ENCODE peak calls at places on chromosomes 6 and 20, in five cellular contexts. One of them, this sample, is unnamed.

GRCh38 chr6:113447088-113447831 is 409.9 kb upstream of the MARCKS start:
- DNase-seq in WTC11: no peak
- DNase-seq in natural killer cell: no peak
- DNase-seq in tibial nerve: no peak
- DNase-seq in foreskin fibroblast: peak
- DNase-seq in this sample: no peak

GRCh38 chr6:52216932-52217331 is 27.4 kb downstream of the IL17F start:
- DNase-seq in WTC11: no peak
- DNase-seq in natural killer cell: no peak
- DNase-seq in tibial nerve: no peak
- DNase-seq in foreskin fibroblast: no peak
- DNase-seq in this sample: no peak

GRCh38 chr6:38528196-38528965 is 111.3 kb downstream of the BTBD9 start:
- DNase-seq in WTC11: no peak
- DNase-seq in natural killer cell: no peak
- DNase-seq in tibial nerve: no peak
- DNase-seq in foreskin fibroblast: no peak
- DNase-seq in this sample: no peak

GRCh38 chr20:40943591-40943990 is 85.0 kb upstream of the TOP1 start:
- DNase-seq in WTC11: no peak
- DNase-seq in natural killer cell: no peak
- DNase-seq in tibial nerve: no peak
- DNase-seq in foreskin fibroblast: no peak
- DNase-seq in this sample: no peak

GRCh38 chr6:149293244-149293643 is 24.3 kb upstream of the TAB2 start:
- DNase-seq in WTC11: no peak
- DNase-seq in natural killer cell: no peak
- DNase-seq in tibial nerve: no peak
- DNase-seq in foreskin fibroblast: no peak
- DNase-seq in this sample: no peak

GRCh38 chr6:56046576-56046975 is 171.2 kb upstream of the BMP5 start:
- DNase-seq in WTC11: no peak
- DNase-seq in natural killer cell: no peak
- DNase-seq in tibial nerve: peak
- DNase-seq in foreskin fibroblast: peak
- DNase-seq in this sample: no peak

GRCh38 chr20:44856847-44857448 is 28.6 kb upstream of the YWHAB start:
- DNase-seq in WTC11: no peak
- DNase-seq in natural killer cell: no peak
- DNase-seq in tibial nerve: no peak
- DNase-seq in foreskin fibroblast: no peak
- DNase-seq in this sample: no peak

GRCh38 chr6:128979061-128979460 is 96.1 kb downstream of the LAMA2 start:
- DNase-seq in WTC11: no peak
- DNase-seq in natural killer cell: no peak
- DNase-seq in tibial nerve: no peak
- DNase-seq in foreskin fibroblast: peak
- DNase-seq in this sample: no peak

GRCh38 chr6:52399511-52400315 is 20.4 kb upstream of the EFHC1 start:
- DNase-seq in WTC11: peak
- DNase-seq in natural killer cell: no peak
- DNase-seq in tibial nerve: no peak
- DNase-seq in foreskin fibroblast: peak
- DNase-seq in this sample: no peak

GRCh38 chr20:32474009-32474716 is 111.0 kb downstream of the NOL4L start:
- DNase-seq in WTC11: no peak
- DNase-seq in natural killer cell: no peak
- DNase-seq in tibial nerve: no peak
- DNase-seq in foreskin fibroblast: no peak
- DNase-seq in this sample: no peak

GRCh38 chr6:37525460-37526357 is 26.0 kb upstream of the CCDC167 start:
- DNase-seq in WTC11: peak
- DNase-seq in natural killer cell: no peak
- DNase-seq in tibial nerve: no peak
- DNase-seq in foreskin fibroblast: peak
- DNase-seq in this sample: no peak

GRCh38 chr6:125421853-125422252 is 120.1 kb upstream of the HDDC2 start:
- DNase-seq in WTC11: peak
- DNase-seq in natural killer cell: no peak
- DNase-seq in tibial nerve: no peak
- DNase-seq in foreskin fibroblast: no peak
- DNase-seq in this sample: no peak

GRCh38 chr6:151196571-151196970 is 43.2 kb upstream of the AKAP12 start:
- DNase-seq in WTC11: no peak
- DNase-seq in natural killer cell: no peak
- DNase-seq in tibial nerve: peak
- DNase-seq in foreskin fibroblast: peak
- DNase-seq in this sample: no peak

GRCh38 chr6:39839445-39839844 is 47.3 kb downstream of the DAAM2 start:
- DNase-seq in WTC11: no peak
- DNase-seq in natural killer cell: no peak
- DNase-seq in tibial nerve: no peak
- DNase-seq in foreskin fibroblast: no peak
- DNase-seq in this sample: no peak

GRCh38 chr6:83057705-83058321 is 7.8 kb downstream of the UBE3D start:
- DNase-seq in WTC11: peak
- DNase-seq in natural killer cell: no peak
- DNase-seq in tibial nerve: no peak
- DNase-seq in foreskin fibroblast: peak
- DNase-seq in this sample: no peak

GRCh38 chr20:47066484-47067270 is 172.0 kb downstream of the EYA2 start:
- DNase-seq in WTC11: no peak
- DNase-seq in natural killer cell: no peak
- DNase-seq in tibial nerve: no peak
- DNase-seq in foreskin fibroblast: peak
- DNase-seq in this sample: no peak

GRCh38 chr6:89734526-89734925 is 85.1 kb downstream of the MDN1 start:
- DNase-seq in WTC11: no peak
- DNase-seq in natural killer cell: no peak
- DNase-seq in tibial nerve: no peak
- DNase-seq in foreskin fibroblast: no peak
- DNase-seq in this sample: no peak

GRCh38 chr6:39823187-39823815 is 31.1 kb downstream of the DAAM2 start:
- DNase-seq in WTC11: no peak
- DNase-seq in natural killer cell: no peak
- DNase-seq in tibial nerve: peak
- DNase-seq in foreskin fibroblast: peak
- DNase-seq in this sample: no peak

GRCh38 chr6:21539621-21540100 is 53.9 kb upstream of the SOX4 start:
- DNase-seq in WTC11: no peak
- DNase-seq in natural killer cell: no peak
- DNase-seq in tibial nerve: no peak
- DNase-seq in foreskin fibroblast: no peak
- DNase-seq in this sample: no peak

GRCh38 chr6:81938014-81938761 is 185.7 kb upstream of the TENT5A start:
- DNase-seq in WTC11: no peak
- DNase-seq in natural killer cell: no peak
- DNase-seq in tibial nerve: no peak
- DNase-seq in foreskin fibroblast: peak
- DNase-seq in this sample: no peak

GRCh38 chr6:4210619-4211419 is 75.4 kb upstream of the ECI2 start:
- DNase-seq in WTC11: peak
- DNase-seq in natural killer cell: peak
- DNase-seq in tibial nerve: peak
- DNase-seq in foreskin fibroblast: peak
- DNase-seq in this sample: no peak

GRCh38 chr6:129651291-129651691 is 58.7 kb downstream of the ARHGAP18 start:
- DNase-seq in WTC11: no peak
- DNase-seq in natural killer cell: no peak
- DNase-seq in tibial nerve: no peak
- DNase-seq in foreskin fibroblast: no peak
- DNase-seq in this sample: no peak

DNA sequence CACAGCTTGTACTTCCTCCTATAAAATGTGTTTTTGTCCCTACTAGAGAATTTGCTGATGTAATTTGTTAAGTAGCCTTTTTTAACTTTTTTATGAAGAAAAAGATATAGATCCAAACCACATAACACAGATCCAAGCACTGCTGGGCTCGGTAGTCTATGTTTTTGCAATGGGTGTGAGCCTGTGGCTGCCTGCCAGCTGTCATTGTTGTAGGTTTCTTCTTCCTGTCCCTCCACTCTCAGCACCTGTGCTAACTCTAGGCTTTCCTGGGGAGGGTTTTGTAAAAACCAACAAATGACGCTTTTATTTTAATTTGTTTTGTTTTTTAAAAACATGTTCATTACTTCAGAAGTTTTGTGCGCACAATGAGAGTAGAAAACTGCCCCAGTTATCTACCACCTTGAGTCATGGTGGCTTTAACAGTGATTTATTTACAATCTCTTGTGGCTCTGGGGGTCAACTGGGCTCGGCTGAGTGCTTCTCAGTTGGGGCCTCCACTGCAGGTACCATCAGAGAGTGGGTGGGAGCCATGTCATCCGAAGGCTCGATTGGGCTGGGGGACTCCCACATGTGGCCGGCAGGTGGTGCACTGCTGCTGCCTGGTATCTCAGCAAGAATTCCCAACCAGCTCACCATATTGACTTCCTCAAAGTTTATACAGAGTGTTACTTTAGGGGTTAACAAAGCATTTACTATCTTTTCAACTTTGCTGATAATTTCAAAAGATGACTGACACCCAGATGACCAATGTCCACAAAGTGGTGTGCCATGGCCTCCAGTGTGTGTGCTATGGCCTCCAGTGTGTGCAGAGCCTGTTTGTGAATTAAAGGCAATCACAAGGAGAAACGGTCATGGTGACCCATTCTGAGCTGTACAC is 3.0 kb upstream of the CCR6 start:
- DNase-seq in WTC11: no peak
- DNase-seq in natural killer cell: no peak
- DNase-seq in tibial nerve: no peak
- DNase-seq in foreskin fibroblast: no peak
- DNase-seq in this sample: no peak
- TF ChIP-seq CTCF in WTC11: no peak
- TF ChIP-seq CTCF in natural killer cell: no peak
- TF ChIP-seq CTCF in tibial nerve: no peak
- TF ChIP-seq CTCF in foreskin fibroblast: no peak
- TF ChIP-seq CTCF in this sample: no peak

GRCh38 chr6:160070831-160071230 is 50.8 kb upstream of the SLC22A1 start:
- DNase-seq in WTC11: no peak
- DNase-seq in natural killer cell: no peak
- DNase-seq in tibial nerve: no peak
- DNase-seq in foreskin fibroblast: no peak
- DNase-seq in this sample: no peak

GRCh38 chr6:160069459-160069858 is 52.2 kb upstream of the SLC22A1 start:
- DNase-seq in WTC11: no peak
- DNase-seq in natural killer cell: no peak
- DNase-seq in tibial nerve: no peak
- DNase-seq in foreskin fibroblast: no peak
- DNase-seq in this sample: no peak

GRCh38 chr6:160070427-160070826 is 51.2 kb upstream of the SLC22A1 start:
- DNase-seq in WTC11: no peak
- DNase-seq in natural killer cell: no peak
- DNase-seq in tibial nerve: no peak
- DNase-seq in foreskin fibroblast: no peak
- DNase-seq in this sample: no peak

GRCh38 chr6:160073272-160073671 is 48.3 kb upstream of the SLC22A1 start:
- DNase-seq in WTC11: no peak
- DNase-seq in natural killer cell: no peak
- DNase-seq in tibial nerve: no peak
- DNase-seq in foreskin fibroblast: no peak
- DNase-seq in this sample: no peak

GRCh38 chr6:160071805-160072687 is 49.6 kb upstream of the SLC22A1 start:
- DNase-seq in WTC11: peak
- DNase-seq in natural killer cell: no peak
- DNase-seq in tibial nerve: no peak
- DNase-seq in foreskin fibroblast: peak
- DNase-seq in this sample: no peak
- TF ChIP-seq CTCF in WTC11: no peak
- TF ChIP-seq CTCF in natural killer cell: no peak
- TF ChIP-seq CTCF in tibial nerve: no peak
- TF ChIP-seq CTCF in foreskin fibroblast: peak
- TF ChIP-seq CTCF in this sample: peak

GRCh38 chr20:38473353-38473795 is 731 bp downstream of the RALGAPB start:
- DNase-seq in WTC11: no peak
- DNase-seq in natural killer cell: no peak
- DNase-seq in tibial nerve: no peak
- DNase-seq in foreskin fibroblast: peak
- DNase-seq in this sample: no peak
- TF ChIP-seq CTCF in WTC11: no peak
- TF ChIP-seq CTCF in natural killer cell: no peak
- TF ChIP-seq CTCF in tibial nerve: no peak
- TF ChIP-seq CTCF in foreskin fibroblast: peak
- TF ChIP-seq CTCF in this sample: no peak

GRCh38 chr6:46129634-46130505 is at the start of gene ENPP4:
- DNase-seq in WTC11: peak
- DNase-seq in natural killer cell: peak
- DNase-seq in tibial nerve: peak
- DNase-seq in foreskin fibroblast: peak
- DNase-seq in this sample: peak
- TF ChIP-seq CTCF in WTC11: no peak
- TF ChIP-seq CTCF in natural killer cell: no peak
- TF ChIP-seq CTCF in tibial nerve: peak
- TF ChIP-seq CTCF in foreskin fibroblast: no peak
- TF ChIP-seq CTCF in this sample: peak

GRCh38 chr20:64115171-64115911 is 8.0 kb upstream of the NPBWR2 start:
- DNase-seq in WTC11: no peak
- DNase-seq in natural killer cell: no peak
- DNase-seq in tibial nerve: no peak
- DNase-seq in foreskin fibroblast: no peak
- DNase-seq in this sample: no peak
- TF ChIP-seq CTCF in WTC11: no peak
- TF ChIP-seq CTCF in natural killer cell: no peak
- TF ChIP-seq CTCF in tibial nerve: no peak
- TF ChIP-seq CTCF in foreskin fibroblast: no peak
- TF ChIP-seq CTCF in this sample: no peak

GRCh38 chr6:97068211-97068610 is 143.7 kb downstream of the KLHL32 start:
- DNase-seq in WTC11: no peak
- DNase-seq in natural killer cell: no peak
- DNase-seq in tibial nerve: no peak
- DNase-seq in foreskin fibroblast: peak
- DNase-seq in this sample: no peak
- TF ChIP-seq CTCF in WTC11: peak
- TF ChIP-seq CTCF in natural killer cell: no peak
- TF ChIP-seq CTCF in tibial nerve: peak
- TF ChIP-seq CTCF in foreskin fibroblast: peak
- TF ChIP-seq CTCF in this sample: peak